ENCODE peak calls at places on chromosome 22, in six cellular contexts. J, Y, Q, V, S and X are unnamed samples.

GRCh38 chr22:31036671-31037550 is 44.2 kb upstream of the SMTN start:
- DNase-seq in J (peak; percentile 53), Y (peak; percentile 33), Q (no peak), V (peak; percentile 50), S (no peak), X (no peak)

GRCh38 chr22:47053865-47054185 is 291.4 kb downstream of the TBC1D22A start:
- DNase-seq in J (peak; percentile 73), Y (peak; percentile 78), Q (no peak), V (peak; percentile 84), S (no peak), X (no peak)

GRCh38 chr22:31734512-31734911 is 15.4 kb downstream of the PRR14L start:
- DNase-seq in J (peak; percentile 85), Y (peak; percentile 84), Q (no peak), V (peak; percentile 76), S (no peak), X (peak; percentile 11)

GRCh38 chr22:38034278-38034882 is 22.8 kb upstream of the PICK1 start:
- DNase-seq in J (peak; percentile 91), Y (peak; percentile 91), Q (peak; percentile 70), V (peak; percentile 93), S (peak; percentile 68), X (no peak)

GRCh38 chr22:35313311-35314121 is 13.8 kb downstream of the TOM1 start:
- DNase-seq in J (peak; percentile 96), Y (peak; percentile 96), Q (no peak), V (peak; percentile 81), S (no peak), X (no peak)

GRCh38 chr22:35434061-35434750 is 34.3 kb downstream of the MCM5 start:
- DNase-seq in J (no peak), Y (peak; percentile 53), Q (no peak), V (no peak), S (no peak), X (no peak)

GRCh38 chr22:50473855-50474671 is 772 bp downstream of the SBF1 start:
- DNase-seq in J (peak; percentile 67), Y (peak; percentile 60), Q (no peak), V (peak; percentile 71), S (no peak), X (no peak)

GRCh38 chr22:43854786-43855271 is 7.5 kb downstream of the SULT4A1 start:
- DNase-seq in J (no peak), Y (no peak), Q (no peak), V (no peak), S (no peak), X (no peak)

GRCh38 chr22:31088233-31088986 is 7.3 kb downstream of the SMTN start:
- DNase-seq in J (no peak), Y (no peak), Q (no peak), V (no peak), S (no peak), X (no peak)

GRCh38 chr22:23696326-23696851 is 5.6 kb downstream of the RGL4 start:
- DNase-seq in J (peak; percentile 56), Y (peak; percentile 46), Q (no peak), V (no peak), S (no peak), X (no peak)

GRCh38 chr22:46593211-46593676 is 26.9 kb upstream of the GRAMD4 start:
- DNase-seq in J (no peak), Y (peak; percentile 30), Q (no peak), V (no peak), S (no peak), X (no peak)

GRCh38 chr22:36701941-36702640 is 1.5 kb downstream of the CACNG2 start:
- DNase-seq in J (no peak), Y (no peak), Q (no peak), V (no peak), S (no peak), X (no peak)

GRCh38 chr22:36702832-36703210 is 731 bp downstream of the CACNG2 start:
- DNase-seq in J (no peak), Y (no peak), Q (no peak), V (no peak), S (no peak), X (no peak)

GRCh38 chr22:36701166-36701713 is 2.3 kb downstream of the CACNG2 start:
- DNase-seq in J (no peak), Y (no peak), Q (no peak), V (no peak), S (no peak), X (no peak)
- H3K4me2 ChIP-seq in J (no peak overlapping the region), Y (no peak overlapping the region), Q (no peak overlapping the region), V (no peak overlapping the region), S (no peak overlapping the region), X (no peak overlapping the region)

GRCh38 chr22:19987394-19988306 is 29.0 kb downstream of the ARVCF start:
- DNase-seq in J (no peak), Y (no peak), Q (no peak), V (no peak), S (no peak), X (no peak)
- H3K4me2 ChIP-seq in J (no peak overlapping the region), Y (no peak overlapping the region), Q (peak overlapping the region; percentile 58), V (no peak overlapping the region), S (no peak overlapping the region), X (no peak overlapping the region)

DNA sequence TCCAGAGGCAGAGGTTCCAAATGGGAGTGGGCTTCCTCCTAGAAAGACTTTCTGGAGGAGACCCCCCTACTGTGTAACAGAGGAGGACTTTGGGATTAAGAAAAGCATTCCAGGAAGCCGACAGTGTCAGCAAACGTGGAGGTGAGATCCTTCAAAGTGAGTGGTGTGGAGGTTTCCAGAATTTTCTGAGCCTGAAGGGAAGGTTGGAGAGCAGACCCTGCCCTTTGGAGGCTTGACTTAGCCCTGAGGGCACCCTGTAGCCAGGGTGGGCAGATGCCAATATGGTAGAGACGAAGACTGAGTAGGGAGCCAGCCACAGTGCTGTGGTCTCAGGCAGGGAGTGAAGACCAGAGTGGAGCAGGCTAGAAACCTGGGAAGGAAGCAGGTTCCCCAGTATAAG is 1.8 kb upstream of the KLHL22 start:
- DNase-seq in J (no peak), Y (no peak), Q (no peak), V (no peak), S (no peak), X (no peak)
- H3K4me2 ChIP-seq in J (no peak overlapping the region), Y (no peak overlapping the region), Q (peak overlapping the region; percentile 21), V (no peak overlapping the region), S (peak overlapping the region; percentile 82), X (no peak overlapping the region)

GRCh38 chr22:26643368-26644100 is 13.9 kb upstream of the MIAT start:
- DNase-seq in J (no peak), Y (no peak), Q (no peak), V (no peak), S (no peak), X (no peak)

GRCh38 chr22:26642465-26643367 is 14.7 kb upstream of the MIAT start:
- DNase-seq in J (no peak), Y (peak; percentile 52), Q (peak; percentile 64), V (no peak), S (no peak), X (no peak)

GRCh38 chr22:26648011-26648497 is 9.3 kb upstream of the MIAT start:
- DNase-seq in J (no peak), Y (no peak), Q (peak; percentile 74), V (no peak), S (no peak), X (no peak)

GRCh38 chr22:26648761-26649363 is 8.5 kb upstream of the MIAT start:
- DNase-seq in J (no peak), Y (no peak), Q (no peak), V (peak; percentile 27), S (no peak), X (no peak)

DNA sequence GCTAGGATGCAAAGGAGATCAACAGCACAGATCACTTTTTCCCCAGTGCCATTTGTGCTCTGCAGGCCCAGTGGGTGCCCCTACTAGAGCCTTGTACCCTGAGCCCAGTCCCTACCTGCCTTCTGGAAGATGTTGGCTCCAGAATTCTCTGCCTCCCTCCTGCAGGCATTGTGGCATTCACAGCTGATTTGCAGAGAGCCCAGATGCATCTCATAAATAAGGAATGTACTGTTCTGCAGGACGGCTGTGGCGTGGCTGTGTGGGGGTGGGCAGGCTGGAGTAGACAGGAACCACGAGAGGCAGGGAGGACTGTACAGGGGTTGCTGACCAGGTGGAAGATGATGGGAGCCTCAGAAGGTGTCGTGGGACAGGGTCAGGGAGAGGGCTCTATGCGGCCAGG is 11.2 kb upstream of the MIAT start:
- DNase-seq in J (peak; percentile 55), Y (peak; percentile 70), Q (no peak), V (no peak), S (no peak), X (no peak)
- H3K4me2 ChIP-seq in J (peak overlapping the region; percentile 27), Y (no peak overlapping the region), Q (peak overlapping the region; percentile 30), V (no peak overlapping the region), S (no peak overlapping the region), X (no peak overlapping the region)

DNA sequence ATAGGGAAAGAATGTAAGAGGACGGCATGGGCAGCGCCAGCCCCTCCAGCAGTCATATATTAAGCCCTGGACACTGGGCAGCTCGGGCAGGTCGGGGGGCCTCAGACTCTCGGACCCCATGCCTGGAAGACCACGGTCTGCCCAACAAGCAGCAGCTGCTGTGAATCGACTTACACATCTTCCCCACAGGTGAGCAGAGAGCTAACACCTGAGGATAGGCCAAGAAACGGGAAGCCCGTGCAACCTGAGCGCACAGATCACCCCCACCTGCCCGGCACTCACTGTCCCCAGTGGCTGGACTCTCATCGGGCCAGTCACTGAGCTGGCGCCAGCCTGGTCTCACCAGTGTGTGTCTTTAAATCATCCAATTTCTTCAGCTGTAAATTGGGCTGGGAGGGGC is 4.7 kb upstream of the TCF20 start:
- DNase-seq in J (no peak), Y (no peak), Q (no peak), V (no peak), S (no peak), X (no peak)
- H3K4me2 ChIP-seq in J (no peak overlapping the region), Y (no peak overlapping the region), Q (no peak overlapping the region), V (no peak overlapping the region), S (no peak overlapping the region), X (peak overlapping the region; percentile 38)

DNA sequence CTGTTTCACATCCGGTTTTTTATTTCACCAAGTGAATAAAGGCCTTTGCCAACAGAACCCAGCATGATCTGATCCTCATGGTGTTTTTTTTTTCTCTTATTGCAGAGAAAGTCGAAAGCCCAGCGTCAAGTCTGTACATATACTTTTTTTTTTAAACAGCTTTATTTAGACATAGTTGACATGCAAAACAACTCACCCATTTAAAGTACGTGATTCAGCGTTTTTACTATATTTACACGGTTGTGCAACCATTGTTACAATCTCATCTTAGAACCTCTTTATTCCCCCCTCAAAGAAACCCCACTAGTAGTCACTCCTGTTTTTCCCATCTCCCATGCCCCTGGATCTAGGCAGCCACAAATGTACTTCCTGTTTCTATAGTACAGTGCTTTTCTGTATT is 20.6 kb upstream of the AP1B1 start:
- DNase-seq in J (no peak), Y (no peak), Q (no peak), V (no peak), S (no peak), X (no peak)
- H3K4me2 ChIP-seq in J (no peak overlapping the region), Y (no peak overlapping the region), Q (no peak overlapping the region), V (no peak overlapping the region), S (no peak overlapping the region), X (no peak overlapping the region)